ENCODE peak calls at places on chromosomes 3 and 15, in six cellular contexts. N is PC-9; L is psoas muscle; E is naive thymus-derived CD4-positive, alpha-beta T cell; H is ascending aorta; J is uterus. R is an unnamed sample.

GRCh38 chr3:107845355-107846281 is 245.2 kb downstream of the CD47 start:
- DNase-seq in N (no peak), J (no peak), L (no peak), E (no peak), H (no peak), R (no peak)

GRCh38 chr15:59918994-59919951 is 84.8 kb upstream of the FOXB1 start:
- DNase-seq in N (peak; percentile 84), E (peak; percentile 9), H (no peak), J (no peak), L (no peak), R (no peak)

GRCh38 chr3:58044656-58045055 is 36.4 kb downstream of the FLNB start:
- DNase-seq in N (no peak), L (no peak), H (no peak), J (no peak), E (no peak), R (no peak)

GRCh38 chr3:126348308-126348920 is 8.8 kb downstream of the KLF15 start:
- DNase-seq in E (no peak), J (peak; percentile 10), H (no peak), N (no peak), L (peak; percentile 11), R (no peak)

GRCh38 chr3:58120075-58120812 is 90.5 kb downstream of the DNASE1L3 start:
- DNase-seq in J (no peak), H (no peak), E (no peak), L (no peak), N (no peak), R (no peak)

GRCh38 chr3:113535898-113536297 is 3.5 kb downstream of the SIDT1 start:
- DNase-seq in E (no peak), H (no peak), L (no peak), J (no peak), N (no peak), R (no peak)

GRCh38 chr15:61668444-61668843 is 391.8 kb downstream of the VPS13C start:
- DNase-seq in N (no peak), L (no peak), J (no peak), H (no peak), E (no peak), R (no peak)

GRCh38 chr15:71748327-71748726 is 62.0 kb upstream of the NR2E3 start:
- DNase-seq in L (no peak), J (no peak), E (no peak), N (no peak), H (no peak), R (no peak)

GRCh38 chr3:64329037-64329436 is 103.8 kb upstream of the PRICKLE2 start:
- DNase-seq in H (no peak), N (no peak), J (no peak), E (no peak), L (no peak), R (no peak)

GRCh38 chr3:72892081-72892763 is 4.4 kb downstream of the GXYLT2 start:
- DNase-seq in N (peak; percentile 54), L (no peak), E (no peak), H (no peak), J (peak; percentile 48), R (no peak)

GRCh38 chr3:101182734-101183133 is 137.6 kb downstream of the IMPG2 start:
- DNase-seq in H (no peak), L (no peak), N (peak; percentile 44), E (no peak), J (no peak), R (no peak)

GRCh38 chr3:70108546-70108945 is 109.0 kb downstream of the SAMMSON start:
- DNase-seq in J (no peak), L (no peak), E (no peak), N (no peak), H (no peak), R (no peak)

GRCh38 chr3:146161725-146162047 is 702 bp upstream of the PLOD2 start:
- DNase-seq in L (no peak), H (no peak), E (no peak), J (peak; percentile 65), N (no peak), R (no peak)

GRCh38 chr3:110413807-110414748 is 657.5 kb upstream of the NECTIN3 start:
- DNase-seq in L (no peak), E (no peak), N (no peak), J (no peak), H (no peak), R (no peak)

GRCh38 chr15:31570591-31570990 is 244.0 kb downstream of the KLF13 start:
- DNase-seq in J (no peak), E (no peak), L (no peak), N (no peak), H (no peak), R (no peak)

GRCh38 chr15:89457086-89457485 is 39.3 kb downstream of the RHCG start:
- DNase-seq in L (no peak), J (no peak), N (no peak), E (no peak), H (no peak), R (no peak)

GRCh38 chr15:75530169-75530568 is 48.9 kb downstream of the PTPN9 start:
- DNase-seq in N (no peak), E (no peak), L (no peak), H (no peak), J (no peak), R (no peak)

GRCh38 chr3:46864051-46864881 is 1.0 kb upstream of the MYL3 start:
- DNase-seq in H (no peak), J (no peak), N (no peak), E (no peak), L (peak; percentile 22), R (no peak)

GRCh38 chr15:41018534-41018933 is 65.3 kb downstream of the CHAC1 start:
- DNase-seq in H (no peak), L (no peak), J (no peak), E (no peak), N (peak; percentile 95), R (no peak)

GRCh38 chr15:67790610-67791319 is 34.5 kb upstream of the SKOR1 start:
- DNase-seq in N (no peak), L (no peak), E (no peak), H (no peak), J (no peak), R (no peak)

GRCh38 chr15:58873267-58873666 is 60.2 kb downstream of the SLTM start:
- DNase-seq in L (no peak), E (no peak), H (no peak), J (no peak), N (no peak), R (no peak)

GRCh38 chr3:188712257-188712924 is 459.4 kb upstream of the TPRG1 start:
- DNase-seq in L (no peak), H (no peak), J (no peak), N (peak; percentile 59), E (no peak), R (no peak)

GRCh38 chr3:189502676-189503257 is 128.4 kb upstream of the TP63 start:
- DNase-seq in L (no peak), H (no peak), E (no peak), N (no peak), J (no peak), R (no peak)

GRCh38 chr3:61774279-61774890 is 213.0 kb downstream of the PTPRG start:
- DNase-seq in J (no peak), N (no peak), E (no peak), L (no peak), H (no peak), R (no peak)

GRCh38 chr15:63818191-63818590 is 15.6 kb downstream of the HERC1 start:
- DNase-seq in L (no peak), J (no peak), N (no peak), E (no peak), H (no peak), R (no peak)

DNA sequence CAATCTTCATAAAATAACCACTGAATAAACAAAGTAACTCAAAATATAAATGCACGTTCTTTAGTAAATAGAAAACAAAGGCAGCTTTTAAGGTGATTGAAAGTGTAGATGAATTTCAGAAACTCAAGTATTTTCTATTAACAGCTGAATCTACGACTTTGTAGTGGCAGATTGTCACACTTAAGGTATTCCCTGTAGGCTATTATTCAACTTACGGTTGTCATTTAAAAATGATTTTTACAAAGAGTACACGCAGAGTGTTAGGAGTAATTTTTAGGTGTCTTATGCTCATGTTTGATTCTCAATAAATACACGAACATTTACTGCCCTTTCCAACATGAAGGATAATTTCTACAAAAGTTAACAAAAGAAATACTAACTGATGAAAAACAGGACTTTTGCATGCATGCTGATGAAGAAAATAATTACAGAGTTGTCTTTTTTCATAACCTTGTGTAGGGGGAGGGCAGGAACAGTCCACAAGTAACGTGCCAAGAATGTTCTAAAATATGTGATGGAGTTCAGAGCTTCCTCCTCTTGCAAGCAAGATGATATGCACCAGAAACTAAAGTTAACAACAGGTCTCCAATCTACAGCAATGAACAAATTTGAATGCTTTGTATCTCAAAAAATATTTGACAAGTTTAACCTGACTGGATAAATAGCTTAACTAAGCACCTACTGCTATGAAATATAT is 16.7 kb downstream of the DCBLD2 start:
- DNase-seq in J (no peak), N (no peak), E (no peak), H (no peak), L (no peak), R (no peak)
- H3K27ac ChIP-seq in J (no peak overlapping the region), N (peak overlapping the region; percentile 2), E (no peak overlapping the region), H (no peak overlapping the region), L (no peak overlapping the region), R (no peak overlapping the region)

GRCh38 chr3:40828741-40829415 is 304.1 kb downstream of the ZNF621 start:
- DNase-seq in H (no peak), E (no peak), N (no peak), J (no peak), L (no peak), R (no peak)
- H3K27ac ChIP-seq in H (no peak overlapping the region), E (no peak overlapping the region), N (no peak overlapping the region), J (no peak overlapping the region), L (no peak overlapping the region), R (no peak overlapping the region)

DNA sequence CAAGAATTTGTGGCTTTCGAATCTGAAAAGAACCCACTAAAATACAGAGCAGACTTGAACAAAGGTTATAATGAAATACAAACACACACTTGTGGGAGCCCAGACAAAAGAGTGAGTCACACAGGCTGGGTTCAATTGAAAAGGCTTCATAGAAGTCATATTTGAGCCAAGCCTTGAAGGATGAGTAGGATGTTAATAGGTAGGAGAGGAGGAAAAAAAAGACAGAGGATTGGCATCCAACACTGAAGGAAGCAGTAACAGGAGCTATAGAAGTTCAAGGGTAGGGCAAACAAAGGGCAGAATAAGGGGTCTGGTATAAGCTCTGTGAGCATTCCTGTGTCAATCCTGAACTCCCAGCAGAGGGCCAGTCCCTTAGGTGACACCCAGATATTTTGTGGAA is 325.4 kb downstream of the FOXP1 start:
- DNase-seq in J (no peak), E (no peak), L (no peak), H (no peak), N (no peak), R (no peak)
- H3K27ac ChIP-seq in J (no peak overlapping the region), E (peak overlapping the region; percentile 23), L (no peak overlapping the region), H (peak overlapping the region; percentile 14), N (no peak overlapping the region), R (no peak overlapping the region)

GRCh38 chr3:51734572-51734907 is 27.7 kb downstream of the GRM2 start:
- DNase-seq in N (no peak), E (no peak), L (no peak), H (no peak), J (no peak), R (no peak)

GRCh38 chr3:51735950-51736349 is 29.1 kb downstream of the GRM2 start:
- DNase-seq in H (no peak), J (no peak), N (no peak), E (no peak), L (no peak), R (no peak)

GRCh38 chr3:51735039-51735438 is 28.2 kb downstream of the GRM2 start:
- DNase-seq in J (no peak), H (no peak), L (no peak), E (no peak), N (no peak), R (no peak)

GRCh38 chr3:51729005-51729633 is 22.3 kb downstream of the GRM2 start:
- DNase-seq in N (no peak), J (no peak), E (no peak), L (no peak), H (no peak), R (no peak)

GRCh38 chr3:51733859-51734571 is 27.1 kb downstream of the GRM2 start:
- DNase-seq in J (no peak), N (no peak), L (no peak), E (no peak), H (no peak), R (no peak)
- H3K27ac ChIP-seq in J (no peak overlapping the region), N (no peak overlapping the region), L (no peak overlapping the region), E (no peak overlapping the region), H (no peak overlapping the region), R (no peak overlapping the region)

R was measured in thoracic aorta.